ENCODE peak calls at places on chromosomes 4 and X, in nine cellular contexts. S is HCT116, O is heart left ventricle, V is thyroid gland, E is pancreas, U is Peyer's patch, L is lower lobe of right lung, N is AG04450, D is ascending aorta. M is an unnamed sample.

GRCh38 chr4:11120435-11120834 is 308.3 kb downstream of the HS3ST1 start:
- DNase-seq in S (no peak), O (no peak), V (no peak), E (no peak), U (no peak), L (no peak), N (no peak), D (no peak), M (no peak)

GRCh38 chrX:130523460-130524394 is 121.9 kb downstream of the RBMX2 start:
- DNase-seq in S (no peak), O (peak; percentile 30), V (peak; percentile 50), E (peak; percentile 38), U (no peak), L (peak; percentile 50), N (no peak), D (peak; percentile 9), M (no peak)

GRCh38 chrX:71996826-71997225 is 86.2 kb downstream of the NHSL2 start:
- DNase-seq in S (no peak), O (peak; percentile 67), V (no peak), E (no peak), U (no peak), L (no peak), N (no peak), D (no peak), M (no peak)

GRCh38 chr4:150950657-150951056 is 64.4 kb downstream of the LRBA start:
- DNase-seq in S (no peak), O (no peak), V (no peak), E (no peak), U (no peak), L (no peak), N (no peak), D (no peak), M (no peak)

GRCh38 chrX:136764206-136764605 is 16.5 kb downstream of the ARHGEF6 start:
- DNase-seq in S (no peak), O (no peak), V (no peak), E (no peak), U (no peak), L (no peak), N (no peak), D (no peak), M (no peak)

GRCh38 chrX:39819921-39820849 is 277.6 kb downstream of the BCOR start:
- DNase-seq in S (no peak), O (peak; percentile 44), V (peak; percentile 52), E (no peak), U (no peak), L (no peak), N (no peak), D (no peak), M (no peak)

GRCh38 chr4:83536649-83537352 is 893 bp downstream of the GPAT3 start:
- DNase-seq in S (no peak), O (no peak), V (peak; percentile 40), E (no peak), U (peak; percentile 52), L (peak; percentile 46), N (no peak), D (no peak), M (no peak)

GRCh38 chr4:73315091-73315490 is 56.5 kb upstream of the ANKRD17 start:
- DNase-seq in S (no peak), O (no peak), V (no peak), E (no peak), U (no peak), L (no peak), N (no peak), D (no peak), M (no peak)

GRCh38 chr4:128517096-128517738 is 229.6 kb upstream of the PGRMC2 start:
- DNase-seq in S (no peak), O (no peak), V (no peak), E (no peak), U (no peak), L (no peak), N (peak; percentile 26), D (no peak), M (no peak)

GRCh38 chrX:136584545-136584944 is 52.5 kb downstream of the VGLL1 start:
- DNase-seq in S (no peak), O (no peak), V (no peak), E (no peak), U (no peak), L (no peak), N (no peak), D (no peak), M (no peak)

GRCh38 chrX:19975862-19976261 is 15.0 kb downstream of the BCLAF3 start:
- DNase-seq in S (no peak), O (no peak), V (no peak), E (no peak), U (no peak), L (no peak), N (no peak), D (no peak), M (no peak)

GRCh38 chr4:85784348-85784747 is 309.4 kb downstream of the ARHGAP24 start:
- DNase-seq in S (no peak), O (no peak), V (no peak), E (no peak), U (no peak), L (no peak), N (no peak), D (no peak), M (peak; percentile 30)

GRCh38 chr4:95190751-95191436 is 357.9 kb downstream of the UNC5C start:
- DNase-seq in S (no peak), O (no peak), V (no peak), E (no peak), U (no peak), L (no peak), N (no peak), D (no peak), M (no peak)

GRCh38 chrX:37862851-37863250 is 15.5 kb upstream of the DYNLT3 start:
- DNase-seq in S (no peak), O (no peak), V (no peak), E (no peak), U (no peak), L (no peak), N (no peak), D (no peak), M (no peak)

GRCh38 chr4:93865650-93866049 is 37.1 kb downstream of the ATOH1 start:
- DNase-seq in S (no peak), O (no peak), V (no peak), E (no peak), U (no peak), L (no peak), N (no peak), D (no peak), M (no peak)

GRCh38 chrX:15468036-15468435 is 25.1 kb downstream of the PIR start:
- DNase-seq in S (no peak), O (no peak), V (peak; percentile 8), E (no peak), U (no peak), L (no peak), N (peak; percentile 20), D (no peak), M (peak; percentile 4)

DNA sequence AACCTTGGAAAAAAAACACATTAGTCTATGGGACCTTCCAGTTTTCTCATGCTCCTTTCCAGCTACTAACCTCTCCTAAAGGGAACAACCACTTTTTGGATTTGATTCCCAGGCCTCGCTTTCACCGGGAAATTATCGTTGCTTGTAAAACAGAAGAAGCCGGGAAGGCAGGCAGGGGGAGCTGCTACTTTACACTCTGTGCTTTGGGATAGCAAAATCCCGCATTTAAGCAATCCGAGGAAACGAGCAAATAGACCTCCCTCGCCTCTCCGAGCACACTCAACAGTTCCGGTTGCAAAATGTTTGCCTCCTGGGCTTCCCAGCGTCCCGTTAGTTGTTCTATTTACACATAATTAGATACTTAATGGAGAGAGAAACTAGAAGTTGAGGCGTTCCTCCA is 1.2 kb downstream of the CD38 start:
- DNase-seq in S (no peak), O (peak; percentile 69), V (peak; percentile 46), E (no peak), U (peak; percentile 65), L (peak; percentile 61), N (no peak), D (no peak), M (no peak)
- H3K27ac ChIP-seq in S (no peak overlapping the region), O (no peak overlapping the region), V (no peak overlapping the region), E (no peak overlapping the region), U (peak overlapping the region; percentile 88), L (peak overlapping the region; percentile 78), N (no peak overlapping the region), D (peak overlapping the region; percentile 54), M (no peak overlapping the region)

GRCh38 chrX:69538321-69538876 is 34.3 kb downstream of the NALF2 start:
- DNase-seq in S (peak; percentile 29), O (peak; percentile 74), V (peak; percentile 62), E (peak; percentile 84), U (peak; percentile 75), L (peak; percentile 77), N (peak; percentile 4), D (no peak), M (peak; percentile 46)
- H3K4me3 ChIP-seq in S (no peak overlapping the region), O (peak overlapping the region; percentile 45), V (no peak overlapping the region), E (peak overlapping the region; percentile 51), U (peak overlapping the region; percentile 43), L (peak overlapping the region; percentile 45), N (peak overlapping the region; percentile 37), D (peak overlapping the region; percentile 64), M (no peak overlapping the region)

DNA sequence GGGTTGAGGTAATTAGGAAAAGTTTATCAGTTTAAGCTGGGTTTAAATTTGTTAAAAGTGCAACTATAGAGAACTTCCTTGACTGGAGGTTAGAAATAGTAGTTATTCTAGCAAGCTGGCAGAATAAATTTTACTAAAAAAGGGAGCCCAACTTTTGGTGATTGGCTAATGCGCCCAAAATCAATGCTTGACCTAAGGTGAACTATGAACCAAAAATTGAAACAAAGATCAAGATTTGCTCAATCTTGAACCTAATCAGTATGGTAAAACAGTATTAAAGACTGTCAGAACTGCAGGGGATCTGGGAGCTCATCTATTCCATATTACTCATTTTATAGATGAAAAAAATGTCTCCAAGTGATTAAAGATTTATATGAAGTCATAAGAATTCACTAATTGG is 6.1 kb upstream of the SPATA18 start:
- DNase-seq in S (no peak), O (no peak), V (no peak), E (no peak), U (no peak), L (no peak), N (no peak), D (no peak), M (no peak)
- H3K27ac ChIP-seq in S (no peak overlapping the region), O (no peak overlapping the region), V (no peak overlapping the region), E (no peak overlapping the region), U (no peak overlapping the region), L (no peak overlapping the region), N (no peak overlapping the region), D (no peak overlapping the region), M (no peak overlapping the region)

DNA sequence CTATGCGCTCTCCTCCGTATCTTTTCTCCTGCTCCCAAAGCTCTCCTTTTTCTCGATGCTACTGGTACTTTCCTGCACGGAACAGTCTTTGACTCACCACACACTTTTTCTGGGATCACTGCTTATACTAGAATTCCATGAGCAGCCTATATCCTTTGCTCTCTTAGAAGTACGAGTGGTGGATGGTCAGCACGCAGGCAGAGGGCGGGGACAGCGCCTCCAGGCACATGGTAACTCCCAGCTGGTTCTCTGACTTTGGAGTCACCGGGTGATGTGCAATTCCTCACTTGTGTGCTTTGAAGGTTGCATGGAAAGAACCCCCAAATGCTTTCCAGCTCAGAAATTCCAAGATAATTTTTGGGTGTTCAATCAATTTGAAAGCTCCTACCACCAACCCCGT is 56.0 kb downstream of the STX18 start:
- DNase-seq in S (no peak), O (no peak), V (no peak), E (no peak), U (no peak), L (no peak), N (no peak), D (no peak), M (no peak)
- H3K4me3 ChIP-seq in S (no peak overlapping the region), O (no peak overlapping the region), V (no peak overlapping the region), E (no peak overlapping the region), U (no peak overlapping the region), L (no peak overlapping the region), N (no peak overlapping the region), D (no peak overlapping the region), M (no peak overlapping the region)

M was measured in SJSA1.